ENCODE peak calls at places on chromosomes 13 and 19, in five cellular contexts. N is IMR-90, E is H1, C is mesenchymal stem cell, T is trophoblast cell. D is an unnamed sample.
A peak's percentile ranks its signal among the peaks of the same experiment; 100 is the strongest.

GRCh38 chr13:60448907-60449510 is 52.0 kb downstream of the TDRD3 start:
- DNase-seq in E (no peak), T (peak; percentile 53), N (peak; percentile 68), C (peak; percentile 50), D (peak; percentile 27)

GRCh38 chr13:27038323-27038722 is 133.3 kb downstream of the USP12 start:
- DNase-seq in T (peak; percentile 49), E (no peak), C (peak; percentile 82), N (peak; percentile 74), D (no peak)

GRCh38 chr13:106919638-106920037 is 351.7 kb upstream of the ARGLU1 start:
- DNase-seq in T (no peak), N (no peak), C (no peak), E (no peak), D (no peak)

GRCh38 chr13:88925954-88926353 is 1254.8 kb downstream of the SLITRK5 start:
- DNase-seq in E (no peak), N (no peak), C (no peak), T (no peak), D (no peak)

GRCh38 chr13:59409651-59410200 is 754.0 kb downstream of the DIAPH3 start:
- DNase-seq in C (no peak), N (no peak), E (peak; percentile 49), T (no peak), D (no peak)

GRCh38 chr13:99659234-99659633 is 158.0 kb downstream of the TM9SF2 start:
- DNase-seq in T (no peak), E (no peak), N (no peak), C (no peak), D (no peak)

GRCh38 chr19:6530385-6531162 is at the start of gene TNFSF9:
- DNase-seq in C (peak; percentile 87), E (peak; percentile 96), T (peak; percentile 62), N (peak; percentile 59), D (peak; percentile 84)

GRCh38 chr19:33734913-33735312 is 61.8 kb upstream of the KCTD15 start:
- DNase-seq in N (no peak), T (no peak), E (no peak), C (no peak), D (no peak)

GRCh38 chr19:47499863-47500830 is 14.7 kb downstream of the NAPA start:
- DNase-seq in E (no peak), T (no peak), C (no peak), N (no peak), D (no peak)

GRCh38 chr13:60756306-60756705 is 359.3 kb downstream of the TDRD3 start:
- DNase-seq in C (peak; percentile 3), E (no peak), N (no peak), T (no peak), D (no peak)

GRCh38 chr19:52138614-52139290 is 986 bp downstream of the ZNF616 start:
- DNase-seq in E (peak; percentile 75), N (peak; percentile 19), C (peak; percentile 37), T (peak; percentile 12), D (no peak)

GRCh38 chr13:36875955-36876354 is 44.1 kb downstream of the SMAD9 start:
- DNase-seq in T (no peak), E (no peak), N (no peak), C (no peak), D (no peak)

GRCh38 chr19:16571689-16572331 is 405 bp downstream of the SLC35E1 start:
- DNase-seq in T (peak; percentile 44), C (peak; percentile 30), E (peak; percentile 58), N (peak; percentile 20), D (peak; percentile 24)

GRCh38 chr13:112102243-112102642 is 35.3 kb downstream of the SOX1 start:
- DNase-seq in C (no peak), N (no peak), T (no peak), E (peak; percentile 43), D (no peak)

GRCh38 chr13:71148391-71148790 is 718.6 kb downstream of the DACH1 start:
- DNase-seq in E (no peak), T (no peak), C (no peak), N (no peak), D (peak; percentile 58)

GRCh38 chr19:54137913-54138776 is 583 bp downstream of the CNOT3 start:
- DNase-seq in E (peak; percentile 67), C (no peak), T (no peak), N (no peak), D (no peak)

GRCh38 chr19:16876904-16877361 is 11.9 kb upstream of the F2RL3 start:
- DNase-seq in T (no peak), N (no peak), E (no peak), C (peak; percentile 54), D (no peak)

GRCh38 chr13:60398949-60399589 is 2.0 kb downstream of the TDRD3 start:
- DNase-seq in T (no peak), C (peak; percentile 34), E (no peak), N (peak; percentile 43), D (no peak)

DNA sequence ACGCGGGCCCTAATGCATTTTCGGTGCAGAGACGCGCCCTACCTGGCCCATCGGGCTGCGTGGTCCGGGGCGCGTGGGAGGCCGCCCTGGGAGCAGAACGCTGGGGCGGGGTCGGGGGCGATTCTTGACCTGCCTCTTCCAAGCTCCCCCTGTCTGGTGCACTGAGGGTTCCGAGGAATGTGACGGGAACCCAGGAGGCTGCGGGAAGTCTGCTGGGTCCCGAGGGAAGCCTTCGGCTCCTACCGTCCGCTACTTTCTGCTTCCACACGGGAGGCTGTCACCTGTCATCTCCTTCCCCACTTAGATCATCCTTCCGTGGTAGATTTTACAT is 768 bp upstream of the SPRYD7 start:
- DNase-seq in T (no peak), N (no peak), C (no peak), E (no peak), D (peak; percentile 8)
- H2AFZ ChIP-seq in T (peak overlapping the region; percentile 68), N (peak overlapping the region; percentile 99), C (peak overlapping the region; percentile 96), E (peak overlapping the region; percentile 36), D (peak overlapping the region; percentile 97)

DNA sequence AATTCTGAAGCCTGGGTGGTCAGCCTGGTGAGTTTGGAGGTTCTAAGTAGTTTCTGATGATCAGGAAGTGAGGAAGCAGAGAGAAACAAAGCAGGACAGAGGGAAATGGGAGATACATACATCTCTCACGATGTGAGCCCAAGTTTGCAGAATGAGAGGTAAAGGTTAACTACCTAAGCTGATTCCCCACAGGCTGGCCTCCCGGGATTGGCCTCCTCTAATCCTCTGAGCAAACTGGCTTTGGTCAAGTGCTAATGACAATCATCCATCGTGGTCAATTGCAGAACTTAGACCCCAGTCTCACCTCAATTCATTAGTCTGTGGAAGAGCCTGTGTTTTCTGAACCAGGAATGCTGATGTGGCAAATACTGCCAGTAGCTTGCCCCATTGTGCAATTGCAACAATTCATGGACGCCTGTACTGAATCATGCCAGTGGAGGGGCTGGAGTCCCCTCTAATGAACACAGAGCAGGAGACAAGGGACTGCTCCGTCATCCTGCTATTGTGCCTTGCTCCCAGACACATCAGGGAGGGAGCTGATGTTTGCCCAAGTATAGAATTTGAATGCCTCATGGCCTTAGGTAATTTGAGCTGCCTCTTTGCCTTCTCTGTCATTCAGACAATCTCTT is 1256.6 kb downstream of the EFNB2 start:
- DNase-seq in T (no peak), C (peak; percentile 5), E (peak; percentile 53), N (no peak), D (peak; percentile 68)
- H3K14ac ChIP-seq in T (peak overlapping the region; percentile 17), C (no peak overlapping the region), E (no peak overlapping the region), N (no peak overlapping the region), D (no peak overlapping the region)

GRCh38 chr13:32535140-32535539 is 3.5 kb downstream of the N4BP2L2 start:
- DNase-seq in T (no peak), E (no peak), C (peak; percentile 13), N (peak; percentile 7), D (no peak)

GRCh38 chr13:32535748-32536147 is 2.8 kb downstream of the N4BP2L2 start:
- DNase-seq in N (no peak), E (no peak), C (no peak), T (no peak), D (no peak)

GRCh38 chr13:32538621-32539246 is at the start of gene N4BP2L2:
- DNase-seq in N (peak; percentile 99), T (peak; percentile 99), C (peak; percentile 98), E (peak; percentile 85), D (peak; percentile 89)

GRCh38 chr13:32538234-32538620 is 368 bp downstream of the N4BP2L2 start:
- DNase-seq in T (peak; percentile 61), C (peak; percentile 83), E (peak; percentile 46), N (peak; percentile 62), D (no peak)

DNA sequence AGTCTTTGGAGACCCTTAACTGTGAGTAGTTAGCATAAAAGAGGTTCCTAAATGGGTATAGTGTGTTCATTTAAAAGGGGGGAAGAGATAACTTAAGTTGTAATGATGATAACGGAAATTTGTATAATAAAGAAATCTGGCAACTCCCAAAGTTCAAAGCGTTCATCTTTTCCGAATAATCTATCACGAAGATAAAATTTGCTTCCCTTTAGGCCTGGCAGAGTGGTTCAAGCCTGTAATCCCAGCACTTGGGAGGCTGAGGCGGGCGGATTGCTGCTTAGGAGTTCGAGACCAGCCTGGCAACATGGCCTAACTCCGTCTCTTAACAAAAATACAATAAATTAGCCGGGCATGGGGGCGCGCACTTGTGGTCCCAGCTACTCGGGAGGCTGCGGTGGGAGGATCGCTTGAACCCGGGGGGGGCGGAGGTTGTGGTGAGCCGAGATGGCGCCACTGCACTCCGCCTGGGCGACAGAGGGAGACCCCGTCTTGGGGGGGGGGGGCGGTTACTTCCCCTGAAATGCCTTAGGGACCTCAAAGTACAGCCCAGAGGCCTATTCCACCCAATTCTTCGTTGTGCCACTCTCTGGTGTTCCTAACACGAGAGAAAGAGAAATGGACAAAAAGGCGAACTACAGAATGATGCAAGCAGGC is 888 bp downstream of the N4BP2L2 start:
- DNase-seq in E (peak; percentile 53), N (no peak), T (peak; percentile 7), C (no peak), D (no peak)
- H3K4me3 ChIP-seq in E (peak overlapping the region; percentile 95), N (peak overlapping the region; percentile 75), T (peak overlapping the region; percentile 88), C (peak overlapping the region; percentile 86), D (peak overlapping the region; percentile 88)

GRCh38 chr13:93730780-93731179 is 504.2 kb downstream of the GPC6 start:
- DNase-seq in T (no peak), N (peak; percentile 36), E (no peak), C (no peak), D (no peak)
- H2AFZ ChIP-seq in T (no peak overlapping the region), N (peak overlapping the region; percentile 2), E (no peak overlapping the region), C (no peak overlapping the region), D (no peak overlapping the region)

GRCh38 chr19:55601127-55601526 is 1.0 kb downstream of the ZNF524 start:
- DNase-seq in N (no peak), C (no peak), T (peak; percentile 29), E (no peak), D (no peak)

GRCh38 chr19:55600336-55601028 is 394 bp downstream of the ZNF524 start:
- DNase-seq in C (no peak), E (peak; percentile 89), N (peak; percentile 54), T (peak; percentile 21), D (peak; percentile 91)

GRCh38 chr19:55598034-55598433 is 1.3 kb downstream of the FIZ1 start:
- DNase-seq in E (peak; percentile 48), T (no peak), C (no peak), N (no peak), D (no peak)

GRCh38 chr19:55598719-55599467 is 424 bp downstream of the FIZ1 start:
- DNase-seq in C (peak; percentile 97), N (peak; percentile 96), T (peak; percentile 93), E (peak; percentile 99), D (peak; percentile 98)

GRCh38 chr19:55599468-55600335 is at the start of the genes FIZ1 and ZNF524:
- DNase-seq in N (peak; percentile 98), E (peak; percentile 97), C (peak; percentile 99), T (peak; percentile 96), D (peak; percentile 99)
- H3K14ac ChIP-seq in N (peak within 1 kb of the TSS; percentile 100), E (no peak within 1 kb of the TSS), C (peak within 1 kb of the TSS; percentile 91), T (peak within 1 kb of the TSS; percentile 94), D (peak within 1 kb of the TSS; percentile 86)

GRCh38 chr13:66995366-66995663 is 234.8 kb downstream of the PCDH9 start:
- DNase-seq in T (no peak), E (no peak), C (no peak), N (no peak), D (no peak)
- H3K4me3 ChIP-seq in T (no peak overlapping the region), E (no peak overlapping the region), C (no peak overlapping the region), N (no peak overlapping the region), D (no peak overlapping the region)